ENCODE peak calls at places on chromosomes 5 and 9, in eight cellular contexts. O is central memory CD4-positive, alpha-beta T cell; P is stimulated activated CD8-positive, alpha-beta memory T cell treated with anti-CD3 and anti-CD28 coated beads, Interleukin-4, amount 100 ng/mL, for 24 hours; S is AG08395; J is AG08396; D is activated naive CD4-positive, alpha-beta T cell; B is fibroblast of mammary gland; W is COR-L47. U is an unnamed sample.

GRCh38 chr9:108225371-108225905 is 630.3 kb downstream of the ACTL7B start:
- DNase-seq in O (no peak), P (no peak), S (no peak), J (no peak), D (no peak), B (no peak), W (no peak), U (no peak)

GRCh38 chr5:43422143-43422542 is 10.0 kb upstream of the CCL28 start:
- DNase-seq in O (no peak), P (no peak), S (peak), J (no peak), D (no peak), B (peak), W (peak), U (peak)

GRCh38 chr5:140801494-140801841 is 611 bp downstream of the PCDHA3 start:
- DNase-seq in O (no peak), P (no peak), S (peak), J (peak), D (no peak), B (peak), W (no peak), U (no peak)

GRCh38 chr9:106970219-106970975 is 107.4 kb downstream of the ZNF462 start:
- DNase-seq in O (no peak), P (no peak), S (no peak), J (no peak), D (no peak), B (no peak), W (no peak), U (no peak)

GRCh38 chr5:151060742-151061141 is 20.1 kb downstream of the TNIP1 start:
- DNase-seq in O (no peak), P (no peak), S (peak), J (no peak), D (no peak), B (no peak), W (no peak), U (no peak)

GRCh38 chr9:14158911-14159310 is 155.0 kb downstream of the NFIB start:
- DNase-seq in O (no peak), P (no peak), S (peak), J (peak), D (no peak), B (peak), W (no peak), U (peak)

GRCh38 chr5:32259033-32259432 is 53.7 kb downstream of the MTMR12 start:
- DNase-seq in O (no peak), P (no peak), S (no peak), J (peak), D (no peak), B (no peak), W (no peak), U (no peak)

GRCh38 chr5:173324115-173325001 is 3.9 kb downstream of the STC2 start:
- DNase-seq in O (no peak), P (no peak), S (peak), J (peak), D (no peak), B (peak), W (peak), U (no peak)

GRCh38 chr5:72325566-72326297 is 5.6 kb downstream of the PTCD2 start:
- DNase-seq in O (no peak), P (no peak), S (peak), J (peak), D (no peak), B (peak), W (no peak), U (peak)

GRCh38 chr5:19886123-19886921 is 101.7 kb downstream of the CDH18 start:
- DNase-seq in O (no peak), P (no peak), S (no peak), J (peak), D (no peak), B (peak), W (peak), U (peak)

GRCh38 chr5:172744106-172745104 is 26.6 kb downstream of the DUSP1 start:
- DNase-seq in O (no peak), P (no peak), S (no peak), J (no peak), D (no peak), B (no peak), W (no peak), U (no peak)

GRCh38 chr9:110192531-110193326 is 15.2 kb downstream of the C9orf152 start:
- DNase-seq in O (no peak), P (no peak), S (peak), J (peak), D (no peak), B (peak), W (no peak), U (no peak)

GRCh38 chr5:23977996-23978395 is 470.6 kb downstream of the PRDM9 start:
- DNase-seq in O (no peak), P (no peak), S (no peak), J (no peak), D (no peak), B (no peak), W (no peak), U (peak)

GRCh38 chr5:91098581-91098980 is 284.5 kb downstream of the ARRDC3 start:
- DNase-seq in O (no peak), P (no peak), S (no peak), J (no peak), D (no peak), B (no peak), W (no peak), U (no peak)

U was measured in PC-3.